ENCODE peak calls at places on chromosomes 6 and 20, in five cellular contexts. F is AG09319, E is mesenteric fat pad, W is T-helper 1 cell, Z is Calu3. T is an unnamed sample.

GRCh38 chr6:63272397-63272796 is 47.4 kb downstream of the LGSN start:
- DNase-seq in E (no peak), F (no peak), W (no peak), Z (peak; percentile 6), T (no peak)

GRCh38 chr6:53437557-53438202 is 88.9 kb upstream of the ELOVL5 start:
- DNase-seq in E (no peak), Z (peak; percentile 50), F (peak; percentile 34), W (peak; percentile 43), T (no peak)

GRCh38 chr6:119848706-119849105 is 499.1 kb upstream of the MAN1A1 start:
- DNase-seq in W (no peak), E (no peak), Z (no peak), F (no peak), T (no peak)

GRCh38 chr6:137405806-137406205 is 88.4 kb downstream of the OLIG3 start:
- DNase-seq in W (no peak), F (no peak), E (no peak), Z (no peak), T (no peak)

GRCh38 chr6:72084992-72085569 is 198.7 kb downstream of the RIMS1 start:
- DNase-seq in E (no peak), Z (no peak), F (no peak), W (no peak), T (no peak)

GRCh38 chr20:63177134-63177784 is 38.7 kb downstream of the YTHDF1 start:
- DNase-seq in E (no peak), W (peak; percentile 13), Z (no peak), F (no peak), T (no peak)

GRCh38 chr20:38766071-38766470 is 17.8 kb downstream of the ACTR5 start:
- DNase-seq in W (no peak), F (no peak), E (no peak), Z (no peak), T (no peak)

GRCh38 chr6:159819932-159820640 is 20.0 kb downstream of the PNLDC1 start:
- DNase-seq in W (peak; percentile 53), E (peak; percentile 53), F (no peak), Z (no peak), T (no peak)

GRCh38 chr20:23147647-23147963 is 61.5 kb upstream of the CD93 start:
- DNase-seq in Z (no peak), E (no peak), F (no peak), W (no peak), T (no peak)

GRCh38 chr6:159979136-159979874 is 10.4 kb downstream of the IGF2R start:
- DNase-seq in Z (peak; percentile 60), F (no peak), W (peak; percentile 84), E (no peak), T (peak; percentile 47)

GRCh38 chr6:111604259-111605099 is 1.2 kb downstream of the TRAF3IP2 start:
- DNase-seq in E (no peak), W (no peak), Z (peak; percentile 35), F (no peak), T (no peak)

GRCh38 chr6:31270788-31271640 is 878 bp downstream of the HLA-C start:
- DNase-seq in W (peak; percentile 64), E (peak; percentile 92), F (no peak), Z (peak; percentile 73), T (peak; percentile 53)

GRCh38 chr6:118017301-118017854 is 110.3 kb downstream of the SLC35F1 start:
- DNase-seq in F (no peak), Z (no peak), W (no peak), E (no peak), T (no peak)

GRCh38 chr6:71527831-71528377 is 239.3 kb downstream of the OGFRL1 start:
- DNase-seq in F (no peak), Z (no peak), W (no peak), E (no peak), T (no peak)

GRCh38 chr6:142279350-142280180 is 22.2 kb upstream of the ADGRG6 start:
- DNase-seq in Z (no peak), F (no peak), E (no peak), W (no peak), T (no peak)

GRCh38 chr6:89411019-89411268 is 1.1 kb downstream of the RRAGD start:
- DNase-seq in W (no peak), E (no peak), F (no peak), Z (peak; percentile 19), T (no peak)

GRCh38 chr6:44641344-44641743 is 253.8 kb downstream of the CDC5L start:
- DNase-seq in F (no peak), Z (no peak), W (no peak), E (no peak), T (no peak)

GRCh38 chr6:143757346-143757832 is 79.6 kb downstream of the PHACTR2 start:
- DNase-seq in W (no peak), Z (no peak), E (no peak), F (no peak), T (no peak)

GRCh38 chr20:61185841-61186601 is 66.0 kb upstream of the CDH4 start:
- DNase-seq in F (peak; percentile 39), E (no peak), Z (peak; percentile 52), W (no peak), T (no peak)